ENCODE peak calls at places on chromosomes 4 and X, in four cellular contexts. G, X, R and W are unnamed samples.

GRCh38 chr4:40698733-40699132 is 51.0 kb upstream of the NSUN7 start:
- DNase-seq in G (no peak), X (no peak), R (no peak), W (no peak)

GRCh38 chr4:141021397-141022194 is 111.7 kb downstream of the RNF150 start:
- DNase-seq in G (no peak), X (no peak), R (no peak), W (no peak)

GRCh38 chr4:147724468-147725201 is 7.3 kb upstream of the ARHGAP10 start:
- DNase-seq in G (peak; percentile 14), X (no peak), R (no peak), W (no peak)

GRCh38 chr4:5874811-5875465 is 17.9 kb downstream of the CRMP1 start:
- DNase-seq in G (no peak), X (peak; percentile 12), R (no peak), W (no peak)

GRCh38 chr4:27397886-27398285 is 537.2 kb downstream of the STIM2 start:
- DNase-seq in G (no peak), X (peak; percentile 86), R (no peak), W (no peak)

GRCh38 chrX:110442631-110443030 is 84.0 kb downstream of the RTL9 start:
- DNase-seq in G (no peak), X (peak; percentile 46), R (peak; percentile 35), W (no peak)

GRCh38 chrX:47482065-47482511 is 934 bp downstream of the ZNF41 start:
- DNase-seq in G (no peak), X (no peak), R (peak; percentile 17), W (no peak)

GRCh38 chrX:112901821-112902732 is 61.4 kb upstream of the AMOT start:
- DNase-seq in G (no peak), X (no peak), R (no peak), W (no peak)

GRCh38 chr4:165085946-165086345 is 26.7 kb downstream of the TMEM192 start:
- DNase-seq in G (no peak), X (no peak), R (no peak), W (no peak)

GRCh38 chr4:184424993-184425758 is 49.2 kb downstream of the IRF2 start:
- DNase-seq in G (no peak), X (no peak), R (no peak), W (no peak)

GRCh38 chrX:115584715-115585114 is 23.7 kb downstream of the PLS3 start:
- DNase-seq in G (no peak), X (peak; percentile 45), R (no peak), W (no peak)

GRCh38 chr4:157013656-157014055 is 42.1 kb upstream of the PDGFC start:
- DNase-seq in G (no peak), X (peak; percentile 53), R (no peak), W (no peak)

GRCh38 chr4:128653514-128654420 is 155.7 kb upstream of the JADE1 start:
- DNase-seq in G (no peak), X (peak; percentile 14), R (no peak), W (no peak)

GRCh38 chr4:1721666-1722550 is 587 bp downstream of the TACC3 start:
- DNase-seq in G (no peak), X (no peak), R (peak; percentile 47), W (peak; percentile 79)

GRCh38 chrX:104488811-104489210 is 77.2 kb upstream of the IL1RAPL2 start:
- DNase-seq in G (no peak), X (no peak), R (no peak), W (no peak)

GRCh38 chr4:146271466-146271865 is 57.1 kb downstream of the REELD1 start:
- DNase-seq in G (no peak), X (no peak), R (no peak), W (no peak)

GRCh38 chr4:169492436-169493163 is 119.8 kb downstream of the NEK1 start:
- DNase-seq in G (peak; percentile 45), X (peak; percentile 50), R (peak; percentile 34), W (no peak)

GRCh38 chrX:110795645-110796510 is at the start of gene CHRDL1:
- DNase-seq in G (peak; percentile 20), X (peak; percentile 59), R (no peak), W (no peak)